ENCODE peak calls at places on chromosomes 1 and 21, in nine cellular contexts. A, J, B, N, K, T, Z, P and U are unnamed samples.

GRCh38 chr1:89681045-89681729 is 48.3 kb downstream of the LRRC8C start:
- DNase-seq in B (no peak), Z (no peak), J (peak), T (no peak), A (no peak), P (no peak), K (no peak), N (no peak), U (no peak)

GRCh38 chr1:51760872-51761271 is 117.7 kb downstream of the NRDC start:
- DNase-seq in J (no peak), K (no peak), N (no peak), P (no peak), Z (no peak), T (peak), B (peak), A (no peak), U (no peak)

GRCh38 chr1:200038987-200039848 is 11.7 kb downstream of the NR5A2 start:
- DNase-seq in J (peak), K (no peak), T (peak), Z (peak), P (peak), A (no peak), N (no peak), B (peak), U (no peak)

GRCh38 chr1:155646307-155646706 is 36.3 kb downstream of the MSTO1 start:
- DNase-seq in K (no peak), Z (peak), P (no peak), J (no peak), T (peak), N (no peak), B (peak), A (peak), U (no peak)

GRCh38 chr1:113782451-113782850 is 23.2 kb upstream of the PHTF1 start:
- DNase-seq in N (no peak), P (no peak), B (no peak), Z (no peak), K (no peak), T (no peak), J (no peak), A (no peak), U (no peak)

GRCh38 chr1:207631137-207631536 is 13.8 kb upstream of the CR1L start:
- DNase-seq in A (no peak), P (no peak), N (no peak), K (no peak), Z (no peak), B (no peak), J (no peak), T (no peak), U (no peak)

GRCh38 chr1:239112536-239112935 is 273.8 kb upstream of the CHRM3 start:
- DNase-seq in K (no peak), N (no peak), J (no peak), B (no peak), A (no peak), T (no peak), Z (no peak), P (no peak), U (no peak)

GRCh38 chr1:167542109-167543032 is 11.2 kb downstream of the CREG1 start:
- DNase-seq in T (no peak), N (no peak), A (no peak), Z (no peak), P (no peak), K (no peak), J (peak), B (no peak), U (no peak)

GRCh38 chr1:56644941-56645662 is at the start of gene PRKAA2:
- DNase-seq in T (peak), Z (no peak), N (peak), J (peak), B (peak), A (no peak), K (no peak), P (peak), U (no peak)

GRCh38 chr1:235090406-235091069 is 38.1 kb downstream of the TOMM20 start:
- DNase-seq in Z (no peak), B (no peak), P (no peak), J (no peak), A (peak), T (no peak), K (no peak), N (no peak), U (no peak)

GRCh38 chr1:5586629-5587028 is 405.6 kb downstream of the NPHP4 start:
- DNase-seq in J (no peak), A (no peak), P (no peak), N (no peak), B (no peak), T (no peak), K (no peak), Z (no peak), U (no peak)

GRCh38 chr1:184289825-184290550 is 96.8 kb upstream of the C1orf21 start:
- DNase-seq in J (peak), A (no peak), K (no peak), T (peak), Z (peak), B (peak), N (no peak), P (no peak), U (no peak)

GRCh38 chr21:42997053-42997452 is 22.7 kb downstream of the PKNOX1 start:
- DNase-seq in T (peak), N (peak), A (peak), P (peak), Z (peak), B (peak), K (peak), J (no peak), U (no peak)

GRCh38 chr1:200134116-200134515 is 106.6 kb downstream of the NR5A2 start:
- DNase-seq in N (no peak), A (no peak), J (no peak), T (no peak), K (no peak), P (no peak), Z (no peak), B (peak), U (no peak)

DNA sequence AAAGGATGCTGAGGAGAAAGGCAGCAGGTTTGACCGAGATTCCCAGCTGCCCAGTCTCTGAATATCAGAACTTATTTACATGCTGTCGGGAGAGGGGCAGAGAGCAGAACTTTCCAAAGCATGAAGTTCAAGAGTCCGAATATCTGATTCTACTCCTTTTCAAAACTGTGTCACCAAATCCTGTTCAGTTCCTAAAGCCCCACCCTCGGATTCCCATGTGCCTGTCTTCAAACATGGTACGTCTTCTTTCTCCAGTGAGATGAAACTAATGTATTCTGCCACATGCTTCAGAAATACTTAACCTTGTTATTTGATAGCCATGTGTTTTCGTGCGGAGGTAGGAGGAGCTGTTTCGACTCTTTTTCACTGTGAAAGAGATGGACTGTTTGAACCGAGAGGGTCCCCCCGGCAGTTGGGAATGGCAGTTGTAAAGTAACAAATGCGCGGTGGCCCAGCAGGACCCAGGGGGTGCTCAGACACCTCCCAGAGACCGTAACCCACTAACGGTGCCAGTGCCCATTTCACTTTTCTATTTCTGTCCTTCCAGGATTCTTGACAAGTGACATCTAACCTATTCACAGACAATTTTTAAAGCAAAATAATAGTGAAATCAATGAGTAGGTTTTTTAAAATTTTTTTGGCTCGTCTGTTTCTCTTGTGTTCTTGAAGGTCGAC is 67.1 kb downstream of the ZBTB18 start:
- DNase-seq in P (no peak), B (no peak), A (no peak), K (no peak), N (no peak), J (no peak), T (no peak), Z (no peak), U (no peak)
- TF ChIP-seq CTCF in P (no peak), B (no peak), A (no peak), K (peak), N (no peak), J (no peak), T (no peak), Z (no peak), U (no peak)

DNA sequence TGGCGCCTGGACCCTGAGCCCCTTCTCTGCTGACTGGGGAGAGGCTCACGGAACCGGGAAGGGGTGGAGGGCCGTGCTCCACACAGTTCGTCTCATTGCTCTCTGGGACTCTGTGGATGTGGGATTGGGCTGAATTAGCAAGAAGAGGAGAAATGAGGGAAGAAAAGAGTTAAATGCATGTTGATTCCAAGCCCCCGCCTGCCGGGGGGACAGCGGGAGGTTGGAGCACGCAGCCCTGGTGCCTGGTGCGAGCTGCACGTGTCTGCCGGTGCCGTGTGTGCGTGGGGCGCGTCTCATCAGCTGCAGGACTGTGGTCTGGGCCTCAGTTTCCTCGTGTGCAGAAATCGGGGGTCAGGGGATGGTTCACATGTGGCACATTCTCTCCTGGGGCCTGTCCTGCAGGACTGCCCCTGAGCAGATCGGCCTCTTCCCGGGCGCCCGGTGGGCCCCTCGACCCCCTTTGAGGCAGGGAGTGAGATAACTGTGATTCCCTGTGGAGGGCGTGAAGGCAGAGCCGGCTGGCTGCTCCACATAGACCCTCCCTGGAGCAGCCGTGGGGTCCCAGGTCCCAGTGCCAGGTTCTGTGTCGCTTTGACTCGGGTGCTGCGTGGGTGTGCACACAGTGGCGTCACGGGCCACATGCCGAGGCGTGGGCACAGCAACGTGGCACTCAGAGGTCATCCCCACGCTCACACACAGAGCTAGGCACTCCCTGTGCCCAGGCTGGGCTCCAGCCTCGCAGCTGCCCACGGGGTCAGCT is 11.4 kb downstream of the SAMD11 start:
- DNase-seq in B (no peak), K (no peak), J (no peak), N (no peak), Z (no peak), T (no peak), A (no peak), P (no peak), U (no peak)
- H3K4me3 ChIP-seq in B (no peak), K (no peak), J (no peak), N (no peak), Z (no peak), T (no peak), A (no peak), P (no peak), U (no peak)

GRCh38 chr21:31459457-31459856 is 115.4 kb upstream of the TIAM1 start:
- DNase-seq in K (no peak), Z (no peak), T (no peak), A (no peak), J (no peak), P (no peak), N (no peak), B (no peak), U (no peak)
- TF ChIP-seq CTCF in K (no peak), Z (no peak), T (no peak), A (no peak), J (no peak), P (no peak), N (no peak), B (no peak), U (no peak)

GRCh38 chr1:2797741-2798016 is 3.8 kb downstream of the TTC34 start:
- DNase-seq in P (no peak), T (no peak), J (no peak), B (no peak), A (no peak), Z (no peak), K (no peak), N (no peak), U (no peak)
- H3K4me3 ChIP-seq in P (no peak), T (no peak), J (no peak), B (no peak), A (no peak), Z (no peak), K (no peak), N (no peak), U (no peak)